ENCODE peak calls at places on chromosomes 1 and 21, in seven cellular contexts. W is H1, S is breast epithelium, C is body of pancreas, L is Peyer's patch, U is adrenal gland, D is right lobe of liver. R is an unnamed sample. For H3K4me1, the result is how much of the 10 kb centered on the place peaks cover.

GRCh38 chr1:162908780-162909179 is 47.8 kb upstream of the CCDC190 start:
- DNase-seq in L (no peak), D (no peak), C (no peak), W (no peak), S (no peak), U (no peak), R (no peak)

GRCh38 chr1:95048332-95048731 is 24.4 kb downstream of the ALG14 start:
- DNase-seq in W (no peak), C (no peak), U (no peak), D (no peak), L (no peak), S (no peak), R (no peak)

GRCh38 chr21:46324390-46325072 is 575 bp downstream of the PCNT start:
- DNase-seq in C (peak), U (peak), D (peak), S (peak), L (peak), W (peak), R (peak)

GRCh38 chr1:56920551-56920950 is 45.3 kb downstream of the C8B start:
- DNase-seq in S (no peak), D (no peak), U (no peak), C (peak), L (no peak), W (no peak), R (no peak)

GRCh38 chr1:7298749-7299151 is 472.3 kb upstream of the VAMP3 start:
- DNase-seq in W (peak), C (no peak), U (no peak), D (no peak), L (no peak), S (no peak), R (no peak)

GRCh38 chr1:56576880-56577858 is 2.2 kb downstream of the PLPP3 start:
- DNase-seq in C (peak), U (no peak), W (no peak), L (no peak), S (no peak), D (no peak), R (no peak)

GRCh38 chr1:212583643-212584042 is 24.9 kb upstream of the ATF3 start:
- DNase-seq in U (no peak), C (no peak), D (no peak), S (no peak), L (no peak), W (no peak), R (no peak)

GRCh38 chr21:45542242-45542666 is at the start of gene SLC19A1:
- DNase-seq in W (peak), S (peak), D (peak), C (peak), U (peak), L (peak), R (no peak)

GRCh38 chr1:204241050-204241449 is 27.3 kb upstream of the GOLT1A start:
- DNase-seq in U (no peak), D (no peak), W (no peak), C (no peak), L (no peak), S (no peak), R (no peak)

GRCh38 chr1:72009756-72010441 is 272.4 kb downstream of the NEGR1 start:
- DNase-seq in C (no peak), L (no peak), S (no peak), D (no peak), U (no peak), W (no peak), R (no peak)

GRCh38 chr21:20419780-20420179 is 578.4 kb upstream of the NCAM2 start:
- DNase-seq in D (no peak), U (no peak), W (no peak), S (no peak), C (no peak), L (no peak), R (no peak)

GRCh38 chr1:173134029-173134428 is 73.1 kb downstream of the TNFSF4 start:
- DNase-seq in L (no peak), D (no peak), S (no peak), U (no peak), W (no peak), C (no peak), R (no peak)

GRCh38 chr1:145690587-145691558 is 16.3 kb downstream of the PDZK1 start:
- DNase-seq in D (no peak), L (no peak), S (no peak), U (no peak), W (no peak), C (peak), R (no peak)

GRCh38 chr1:20726932-20727745 is 5.4 kb downstream of the SH2D5 start:
- DNase-seq in L (peak), U (peak), W (no peak), C (no peak), S (no peak), D (peak), R (peak)

GRCh38 chr21:19353271-19353670 is 949.7 kb upstream of the TMPRSS15 start:
- DNase-seq in D (no peak), C (no peak), U (no peak), S (no peak), L (no peak), W (no peak), R (no peak)

GRCh38 chr1:205809942-205810345 is 3.1 kb downstream of the SLC41A1 start:
- DNase-seq in W (no peak), L (no peak), D (no peak), U (no peak), C (peak), S (no peak), R (no peak)

GRCh38 chr1:205810448-205811157 is 2.4 kb downstream of the SLC41A1 start:
- DNase-seq in D (no peak), U (no peak), C (no peak), W (no peak), L (no peak), S (no peak), R (no peak)

GRCh38 chr1:205811660-205812059 is 1.3 kb downstream of the SLC41A1 start:
- DNase-seq in D (no peak), W (no peak), C (peak), S (no peak), U (peak), L (no peak), R (no peak)

GRCh38 chr1:205812271-205812877 is 624 bp downstream of the SLC41A1 start:
- DNase-seq in L (peak), S (no peak), C (no peak), U (peak), W (peak), D (no peak), R (no peak)

GRCh38 chr1:205809469-205809868 is 3.5 kb downstream of the SLC41A1 start:
- DNase-seq in S (no peak), L (no peak), U (no peak), W (no peak), D (no peak), C (no peak), R (no peak)
- H3K4me1 ChIP-seq in S (under half), L (under half), U (under half), W (under half), D (under half), C (half or more), R (under half)

DNA sequence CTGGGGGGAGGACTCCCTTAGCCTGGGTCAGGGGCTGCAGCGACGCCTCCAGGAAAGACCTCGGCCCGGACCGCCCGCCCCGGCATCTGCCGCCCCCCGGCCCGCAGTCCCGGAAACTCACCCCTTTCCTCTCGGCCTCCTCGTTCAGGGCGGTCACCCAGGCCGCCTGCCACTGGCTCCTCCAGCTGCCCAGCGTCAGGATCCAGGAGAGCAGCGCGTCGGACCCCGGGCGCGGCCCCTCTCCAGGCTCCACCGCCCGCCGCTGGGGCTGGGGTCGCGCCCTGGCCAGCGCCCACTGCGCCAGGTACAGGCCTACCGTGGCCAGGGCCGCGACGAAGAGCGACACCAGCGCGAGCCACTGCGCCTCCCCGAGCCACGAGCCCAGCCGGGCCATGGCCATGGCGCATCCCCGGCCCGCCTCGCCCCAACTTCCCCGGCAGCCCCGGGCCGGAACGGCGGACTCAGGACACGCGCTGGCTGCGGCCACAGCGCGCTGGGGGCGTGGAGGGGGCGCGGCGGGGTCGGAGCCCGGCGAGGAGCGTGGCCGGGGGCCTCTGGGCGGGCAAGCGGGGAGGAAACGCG is 478 bp downstream of the C2CD2 start:
- DNase-seq in L (no peak), D (no peak), U (no peak), W (no peak), C (peak), S (no peak), R (no peak)
- TF ChIP-seq POLR2A in L (no peak), D (no peak), U (no peak), W (no peak), C (no peak), S (no peak), R (no peak)

DNA sequence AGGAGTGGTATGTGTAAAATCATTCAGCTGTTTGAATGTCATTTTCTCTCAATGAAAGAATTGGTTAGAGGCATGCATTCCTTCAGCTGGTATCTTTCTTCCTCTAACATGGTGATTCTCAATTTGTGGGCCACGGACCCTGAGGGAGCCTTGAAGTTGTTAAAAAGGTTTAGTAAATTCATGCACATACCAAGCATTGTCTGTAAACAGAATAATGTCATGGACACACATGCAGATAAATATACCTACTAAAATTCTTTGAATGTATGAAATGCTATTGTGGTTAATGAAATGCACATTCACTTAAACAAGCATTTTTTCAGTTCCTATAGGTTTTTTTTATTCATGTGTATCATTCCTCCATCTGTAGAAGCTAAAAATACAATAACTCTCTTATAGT is 65.4 kb downstream of the PBX1 start:
- DNase-seq in C (no peak), W (no peak), L (no peak), S (no peak), U (no peak), D (no peak), R (no peak)
- H3K4me1 ChIP-seq in C (under half), W (under half), L (under half), S (under half), U (under half), D (under half), R (under half)

DNA sequence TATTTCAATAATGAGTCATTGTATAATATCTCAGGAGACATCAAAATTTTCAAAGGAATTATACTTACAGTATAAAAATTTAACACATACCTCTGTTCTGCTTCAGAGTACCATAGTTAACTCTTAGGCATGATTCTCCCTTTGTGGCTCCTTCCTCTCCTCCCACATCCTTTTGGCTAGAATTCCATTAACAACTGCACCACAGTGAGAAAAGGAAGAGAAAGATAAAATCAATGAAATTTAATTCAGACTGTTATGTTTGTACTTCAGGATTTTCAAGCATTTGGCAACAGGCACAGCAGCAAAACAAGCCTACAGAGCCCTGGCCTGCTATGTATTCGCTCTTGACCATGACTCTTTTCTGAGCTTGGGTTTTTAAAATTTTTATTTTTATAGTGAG is 57.2 kb upstream of the SGIP1 start:
- DNase-seq in D (no peak), L (no peak), W (no peak), U (no peak), C (no peak), S (no peak), R (no peak)
- TF ChIP-seq POLR2A in D (no peak), L (no peak), W (no peak), U (no peak), C (no peak), S (no peak), R (no peak)

GRCh38 chr1:180494370-180494769 is 8.0 kb downstream of the ACBD6 start:
- DNase-seq in S (no peak), L (no peak), C (no peak), D (no peak), W (no peak), U (no peak), R (no peak)
- H3K4me1 ChIP-seq in S (under half), L (under half), C (under half), D (under half), W (under half), U (under half), R (under half)

GRCh38 chr1:19696820-19697219 is 32.1 kb downstream of the HTR6 start:
- DNase-seq in L (no peak), C (no peak), S (no peak), W (no peak), U (no peak), D (no peak), R (no peak)
- TF ChIP-seq POLR2A in L (no peak), C (no peak), S (no peak), W (no peak), U (no peak), D (no peak), R (no peak)

DNA sequence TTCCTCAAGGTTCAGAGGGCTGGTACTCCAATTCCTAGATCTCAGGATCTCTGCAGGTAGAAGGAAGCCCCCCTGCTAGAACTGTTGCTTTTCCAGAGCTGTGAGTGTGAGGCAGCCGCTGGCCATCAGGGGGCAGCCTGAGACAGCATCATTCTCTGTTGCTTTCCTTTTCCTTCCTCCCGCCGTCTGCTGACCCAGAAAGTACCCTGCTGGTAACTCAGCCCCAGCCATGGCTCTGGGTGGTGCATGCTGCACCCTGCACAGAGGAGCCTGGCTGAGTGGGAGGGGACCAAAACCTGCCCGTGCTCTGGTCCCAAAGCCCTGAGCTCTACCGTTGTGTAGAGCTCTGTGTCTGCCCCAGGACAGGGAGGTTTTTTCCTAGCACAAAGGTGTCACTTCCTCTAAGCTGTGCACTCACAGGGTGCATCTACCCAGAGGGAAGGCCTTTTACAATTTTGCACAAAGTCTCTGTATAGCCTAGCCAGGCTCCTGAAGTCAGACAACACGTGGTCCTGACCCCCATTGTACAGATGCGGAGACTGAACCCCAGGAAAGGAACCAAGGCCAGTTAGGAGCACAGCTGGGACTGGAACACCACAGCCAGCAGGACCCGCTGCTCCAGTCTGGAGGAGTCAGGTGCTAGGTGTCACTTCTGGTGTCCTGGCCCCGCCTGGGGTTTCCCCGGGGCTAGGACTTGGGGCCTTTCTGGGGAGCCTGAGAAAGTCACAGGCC is 5.6 kb upstream of the FAM131C start:
- DNase-seq in S (peak), C (peak), D (peak), W (peak), U (peak), L (peak), R (peak)
- H3K4me1 ChIP-seq in S (under half), C (under half), D (under half), W (under half), U (under half), L (under half), R (under half)